ENCODE peak calls at places on chromosomes 7 and 10, in four cellular contexts. I, L, T and O are unnamed samples.

GRCh38 chr7:100942038-100942774 is 7.1 kb upstream of the MUC3A start:
- DNase-seq in L (no peak), T (no peak), I (no peak), O (no peak)

GRCh38 chr7:100051611-100052010 is 2.0 kb downstream of the ZSCAN21 start:
- DNase-seq in L (no peak), I (no peak), T (no peak), O (no peak)

GRCh38 chr7:22356855-22357310 is at the start of gene RAPGEF5:
- DNase-seq in I (no peak), T (peak; percentile 75), L (no peak), O (no peak)

GRCh38 chr7:101594790-101595189 is 34.3 kb downstream of the MYL10 start:
- DNase-seq in I (no peak), T (no peak), L (no peak), O (no peak)

GRCh38 chr7:54581511-54581910 is 39.3 kb downstream of the VSTM2A start:
- DNase-seq in T (no peak), I (no peak), L (no peak), O (no peak)

GRCh38 chr7:80918909-80919721 is at the start of gene SEMA3C:
- DNase-seq in T (peak; percentile 97), L (peak; percentile 11), I (peak; percentile 86), O (no peak)

GRCh38 chr7:26490631-26491624 is 199.3 kb downstream of the SNX10 start:
- DNase-seq in I (no peak), L (no peak), T (peak; percentile 9), O (no peak)

GRCh38 chr10:128602183-128602582 is 476.0 kb upstream of the MKI67 start:
- DNase-seq in L (no peak), I (no peak), T (no peak), O (no peak)

GRCh38 chr10:17607603-17608332 is 9.4 kb downstream of the HACD1 start:
- DNase-seq in L (no peak), T (peak; percentile 78), I (no peak), O (no peak)

GRCh38 chr10:20990604-20991003 is 93.5 kb upstream of the NEBL start:
- DNase-seq in I (no peak), T (peak; percentile 62), L (no peak), O (no peak)

GRCh38 chr7:151382079-151382885 is 27.6 kb downstream of the WDR86 start:
- DNase-seq in L (no peak), I (no peak), T (no peak), O (no peak)

GRCh38 chr10:78455873-78456272 is 422.2 kb downstream of the RPS24 start:
- DNase-seq in T (no peak), L (no peak), I (no peak), O (no peak)

GRCh38 chr10:58268946-58269831 is at the start of gene CISD1:
- DNase-seq in I (peak; percentile 96), L (peak; percentile 89), T (peak; percentile 99), O (peak; percentile 99)

GRCh38 chr10:96235326-96236089 is 35.9 kb downstream of the BLNK start:
- DNase-seq in L (no peak), I (no peak), T (no peak), O (peak; percentile 64)

GRCh38 chr7:148261523-148261922 is 329.0 kb upstream of the C7orf33 start:
- DNase-seq in L (no peak), T (no peak), I (no peak), O (no peak)

GRCh38 chr10:106355450-106355849 is 809.1 kb downstream of the SORCS1 start:
- DNase-seq in L (no peak), I (no peak), T (peak; percentile 29), O (no peak)

GRCh38 chr7:120052884-120053382 is 220.0 kb upstream of the KCND2 start:
- DNase-seq in I (no peak), L (no peak), T (no peak), O (no peak)

GRCh38 chr10:44955408-44956070 is 4.1 kb upstream of the RASSF4 start:
- DNase-seq in T (no peak), I (no peak), L (no peak), O (no peak)

GRCh38 chr7:101860316-101861222 is 43.1 kb downstream of the CUX1 start:
- DNase-seq in I (no peak), T (no peak), L (no peak), O (no peak)

GRCh38 chr7:125061776-125062397 is 132.3 kb upstream of the POT1 start:
- DNase-seq in L (no peak), I (no peak), T (peak; percentile 7), O (no peak)

GRCh38 chr10:62057872-62058271 is 156.4 kb downstream of the ARID5B start:
- DNase-seq in I (no peak), T (no peak), L (no peak), O (no peak)

GRCh38 chr7:18064242-18064838 is 36.7 kb upstream of the PRPS1L1 start:
- DNase-seq in L (no peak), T (peak; percentile 46), I (no peak), O (no peak)

GRCh38 chr7:44496385-44496784 is 5.9 kb upstream of the NUDCD3 start:
- DNase-seq in I (no peak), L (no peak), T (no peak), O (no peak)

GRCh38 chr10:28425431-28425830 is 107.5 kb upstream of the WAC start:
- DNase-seq in L (no peak), I (no peak), T (no peak), O (no peak)

GRCh38 chr10:15166325-15166724 is 2.2 kb downstream of the NMT2 start:
- DNase-seq in L (no peak), I (no peak), T (peak; percentile 5), O (no peak)

GRCh38 chr10:126242352-126243260 is 145.7 kb downstream of the ADAM12 start:
- DNase-seq in I (no peak), L (no peak), T (no peak), O (no peak)

GRCh38 chr10:69088801-69089501 is 1.0 kb downstream of the SRGN start:
- DNase-seq in T (no peak), I (no peak), L (no peak), O (no peak)

GRCh38 chr10:49740346-49741107 is 21.6 kb downstream of the OGDHL start:
- DNase-seq in L (no peak), I (no peak), T (no peak), O (peak; percentile 82)

GRCh38 chr10:21661087-21661486 is 127.1 kb downstream of the MLLT10 start:
- DNase-seq in T (no peak), I (no peak), L (no peak), O (no peak)

GRCh38 chr10:130455791-130456190 is 319.6 kb downstream of the GLRX3 start:
- DNase-seq in T (no peak), I (no peak), L (no peak), O (no peak)

GRCh38 chr10:130456616-130457015 is 320.4 kb downstream of the GLRX3 start:
- DNase-seq in T (no peak), I (no peak), L (no peak), O (peak; percentile 47)

GRCh38 chr10:130459851-130460490 is 323.8 kb downstream of the GLRX3 start:
- DNase-seq in L (no peak), T (no peak), I (no peak), O (peak; percentile 87)

GRCh38 chr10:130459011-130459410 is 322.8 kb downstream of the GLRX3 start:
- DNase-seq in T (no peak), I (no peak), L (no peak), O (peak; percentile 70)

DNA sequence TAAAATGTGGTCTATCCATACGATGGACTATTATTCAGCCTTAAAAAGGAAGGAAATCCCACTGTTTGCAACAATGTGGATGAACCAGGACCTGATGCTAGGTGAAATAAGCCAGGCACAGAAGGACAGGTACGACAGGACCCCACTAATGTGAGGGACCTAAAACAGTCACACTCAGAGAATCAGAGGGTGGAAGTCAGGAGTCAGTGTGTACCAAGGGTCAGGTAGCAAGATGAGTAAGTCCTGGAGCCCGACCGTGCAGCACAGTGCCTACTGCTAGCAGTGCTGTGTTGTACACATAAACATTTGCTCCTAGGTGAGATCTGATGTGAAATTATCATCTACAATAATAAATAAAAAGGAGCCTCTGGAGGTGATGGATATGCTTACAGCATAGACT is 322.3 kb downstream of the GLRX3 start:
- DNase-seq in L (no peak), T (no peak), I (no peak), O (peak; percentile 58)
- H3K9me3 ChIP-seq in L (peaks cover 11% of the 10 kb centered on the region), T (no peaks in the 10 kb centered on the region), I (no peaks in the 10 kb centered on the region), O (no peaks in the 10 kb centered on the region)

DNA sequence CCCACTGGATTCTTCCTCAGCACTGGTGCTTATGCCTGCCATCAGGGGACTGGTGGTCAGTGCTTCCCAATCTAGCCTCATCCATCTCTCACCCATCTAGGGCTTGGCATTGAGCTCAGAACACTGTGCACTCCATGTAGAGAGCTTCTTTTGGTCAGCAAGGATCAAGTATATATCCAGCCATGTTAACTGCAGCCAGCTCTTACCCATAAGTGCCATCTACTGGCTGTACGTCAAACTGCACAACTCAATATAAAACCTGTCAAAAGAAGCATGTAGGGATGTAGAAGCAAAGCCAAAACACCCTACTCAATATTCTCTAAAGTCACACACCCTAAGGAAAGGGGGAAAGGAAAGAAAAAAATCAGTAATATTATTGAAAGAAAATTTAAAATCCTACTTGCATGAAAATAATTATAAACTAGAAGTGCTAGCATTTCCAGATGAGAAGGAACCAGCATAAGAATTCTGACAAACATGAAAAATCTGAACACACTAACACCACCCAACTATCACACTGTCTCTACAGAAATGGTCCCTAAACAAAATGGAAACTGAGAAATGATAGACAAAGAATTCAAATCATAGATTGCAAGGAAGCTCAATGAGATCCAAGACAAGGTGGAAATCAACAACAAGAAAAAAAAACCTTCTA is 531.1 kb upstream of the STEAP1 start:
- DNase-seq in I (no peak), T (peak; percentile 59), L (no peak), O (no peak)
- TF ChIP-seq CTCF in I (peak; percentile 41), T (peak; percentile 80), L (no peak), O (peak; percentile 3)

GRCh38 chr10:6229290-6229689 is 26.6 kb downstream of the PFKFB3 start:
- DNase-seq in I (no peak), T (no peak), L (no peak), O (no peak)

GRCh38 chr10:6226216-6226615 is 23.5 kb downstream of the PFKFB3 start:
- DNase-seq in I (no peak), T (no peak), L (no peak), O (no peak)

GRCh38 chr10:6228647-6229046 is 25.9 kb downstream of the PFKFB3 start:
- DNase-seq in T (no peak), I (no peak), L (no peak), O (no peak)

GRCh38 chr10:6228010-6228511 is 25.3 kb downstream of the PFKFB3 start:
- DNase-seq in T (no peak), I (no peak), L (no peak), O (no peak)

GRCh38 chr10:6227346-6227745 is 24.6 kb downstream of the PFKFB3 start:
- DNase-seq in I (no peak), T (no peak), L (no peak), O (no peak)
- H3K9me3 ChIP-seq in I (no peaks in the 10 kb centered on the region), T (no peaks in the 10 kb centered on the region), L (no peaks in the 10 kb centered on the region), O (no peaks in the 10 kb centered on the region)

GRCh38 chr10:130418731-130419130 is 282.5 kb downstream of the GLRX3 start:
- DNase-seq in T (no peak), I (no peak), L (no peak), O (peak; percentile 34)
- TF ChIP-seq CTCF in T (no peak), I (no peak), L (no peak), O (no peak)